ENCODE peak calls at places on chromosomes 6 and 20, in seven cellular contexts. O is PC-3, I is colonic mucosa, M is fibroblast of lung, C is type B pancreatic cell, Y is lung, H is tibial artery. J is an unnamed sample.

GRCh38 chr6:74733830-74734591 is 471.8 kb downstream of the COL12A1 start:
- DNase-seq in C (no peak), Y (no peak), O (no peak), I (no peak), M (no peak), H (no peak), J (no peak)

GRCh38 chr6:90362273-90362672 is 65.6 kb upstream of the BACH2 start:
- DNase-seq in H (no peak), O (peak), C (no peak), Y (no peak), M (peak), I (no peak), J (no peak)

GRCh38 chr6:144384427-144384826 is 99.3 kb downstream of the UTRN start:
- DNase-seq in I (no peak), O (no peak), M (no peak), Y (no peak), H (no peak), C (no peak), J (no peak)

GRCh38 chr6:21507811-21508210 is 85.7 kb upstream of the SOX4 start:
- DNase-seq in M (no peak), I (no peak), O (peak), C (no peak), H (no peak), Y (no peak), J (no peak)

GRCh38 chr6:82951389-82951788 is 114.3 kb downstream of the UBE3D start:
- DNase-seq in M (no peak), Y (no peak), I (no peak), C (no peak), O (peak), H (no peak), J (no peak)

GRCh38 chr6:160041608-160042007 is 72.7 kb downstream of the IGF2R start:
- DNase-seq in O (peak), H (no peak), M (peak), Y (peak), I (no peak), C (no peak), J (no peak)

GRCh38 chr6:149766156-149766768 is 16.7 kb downstream of the PCMT1 start:
- DNase-seq in M (peak), H (no peak), I (peak), Y (no peak), O (peak), C (no peak), J (no peak)

GRCh38 chr20:8851446-8851845 is 217.4 kb upstream of the PLCB4 start:
- DNase-seq in M (no peak), H (no peak), O (no peak), I (no peak), C (no peak), Y (no peak), J (no peak)

GRCh38 chr6:118146584-118146983 is 239.5 kb downstream of the SLC35F1 start:
- DNase-seq in O (no peak), Y (no peak), M (peak), H (no peak), I (no peak), C (no peak), J (no peak)

GRCh38 chr6:78611886-78612480 is 255.4 kb upstream of the IRAK1BP1 start:
- DNase-seq in O (peak), C (no peak), H (no peak), Y (no peak), M (peak), I (no peak), J (no peak)

GRCh38 chr6:431986-432385 is 40.4 kb downstream of the IRF4 start:
- DNase-seq in M (peak), H (no peak), I (no peak), C (no peak), O (no peak), Y (no peak), J (no peak)

GRCh38 chr6:75116946-75117345 is 88.9 kb downstream of the COL12A1 start:
- DNase-seq in H (no peak), Y (no peak), I (no peak), M (peak), O (no peak), C (no peak), J (no peak)

GRCh38 chr20:11350126-11351005 is 567.3 kb upstream of the BTBD3 start:
- DNase-seq in O (no peak), Y (peak), H (peak), C (no peak), M (peak), I (peak), J (no peak)

GRCh38 chr6:42402184-42402583 is 49.5 kb downstream of the TRERF1 start:
- DNase-seq in C (no peak), Y (no peak), I (no peak), M (peak), O (peak), H (no peak), J (no peak)

GRCh38 chr6:14441371-14441781 is 323.8 kb downstream of the CD83 start:
- DNase-seq in I (no peak), Y (no peak), O (no peak), C (no peak), M (peak), H (no peak), J (no peak)

GRCh38 chr6:43217351-43217750 is 11.9 kb downstream of the DNPH1 start:
- DNase-seq in O (no peak), M (no peak), I (no peak), C (no peak), Y (peak), H (peak), J (no peak)

GRCh38 chr6:64838726-64839125 is 868.3 kb downstream of the EYS start:
- DNase-seq in M (peak), H (no peak), Y (no peak), C (no peak), I (no peak), O (peak), J (no peak)

GRCh38 chr6:79548310-79548709 is 11.1 kb upstream of the LCA5 start:
- DNase-seq in O (no peak), C (no peak), I (no peak), M (peak), Y (no peak), H (no peak), J (no peak)

GRCh38 chr20:10537850-10538480 is 102.9 kb downstream of the SLX4IP start:
- DNase-seq in H (no peak), M (peak), I (no peak), O (peak), C (no peak), Y (no peak), J (no peak)

GRCh38 chr20:38224534-38224933 is 36.0 kb downstream of the KIAA1755 start:
- DNase-seq in M (no peak), I (no peak), C (no peak), H (no peak), O (no peak), Y (no peak), J (no peak)

GRCh38 chr20:50295762-50296449 is 105.3 kb downstream of the CEBPB start:
- DNase-seq in H (no peak), O (no peak), Y (no peak), M (no peak), I (no peak), C (no peak), J (no peak)

GRCh38 chr6:74642101-74642500 is 563.8 kb downstream of the COL12A1 start:
- DNase-seq in O (no peak), M (no peak), C (no peak), H (no peak), I (no peak), Y (no peak), J (no peak)

GRCh38 chr20:32580970-32581838 is 3.9 kb downstream of the NOL4L start:
- DNase-seq in C (no peak), O (no peak), H (no peak), I (no peak), M (no peak), Y (no peak), J (no peak)

GRCh38 chr6:78605909-78606446 is 261.4 kb upstream of the IRAK1BP1 start:
- DNase-seq in I (no peak), H (no peak), M (peak), C (no peak), Y (no peak), O (peak), J (no peak)

GRCh38 chr20:51633430-51633829 is 90.9 kb upstream of the NFATC2 start:
- DNase-seq in Y (no peak), M (no peak), C (no peak), O (peak), H (no peak), I (no peak), J (no peak)

GRCh38 chr6:7561153-7561964 is 19.9 kb downstream of the DSP start:
- DNase-seq in Y (no peak), C (no peak), M (no peak), H (no peak), I (peak), O (peak), J (no peak)

GRCh38 chr20:62819494-62820174 is 2.8 kb downstream of the COL9A3 start:
- DNase-seq in Y (no peak), H (no peak), I (no peak), M (peak), C (no peak), O (peak), J (no peak)

GRCh38 chr6:143745160-143746133 is 67.7 kb downstream of the PHACTR2 start:
- DNase-seq in C (peak), H (no peak), I (peak), M (peak), Y (peak), O (peak), J (no peak)

GRCh38 chr6:144335914-144336313 is 50.8 kb downstream of the UTRN start:
- DNase-seq in I (no peak), H (no peak), Y (no peak), C (no peak), O (peak), M (no peak), J (peak)

GRCh38 chr6:148168856-148169255 is 173.8 kb upstream of the SASH1 start:
- DNase-seq in H (no peak), O (no peak), I (no peak), M (no peak), C (no peak), Y (no peak), J (no peak)

GRCh38 chr6:148169701-148170100 is 172.9 kb upstream of the SASH1 start:
- DNase-seq in H (no peak), Y (no peak), I (no peak), M (no peak), O (no peak), C (no peak), J (no peak)

GRCh38 chr6:148164645-148165044 is 178.0 kb upstream of the SASH1 start:
- DNase-seq in M (no peak), I (no peak), C (no peak), O (no peak), Y (no peak), H (no peak), J (no peak)

GRCh38 chr6:148170286-148170685 is 172.4 kb upstream of the SASH1 start:
- DNase-seq in O (no peak), Y (no peak), H (no peak), M (no peak), I (no peak), C (no peak), J (no peak)

GRCh38 chr6:148166339-148166949 is 176.2 kb upstream of the SASH1 start:
- DNase-seq in Y (no peak), H (no peak), M (peak), O (peak), I (no peak), C (no peak), J (no peak)
- TF ChIP-seq CTCF in Y (peak), H (peak), M (peak), O (peak), I (peak), C (peak), J (no peak)

DNA sequence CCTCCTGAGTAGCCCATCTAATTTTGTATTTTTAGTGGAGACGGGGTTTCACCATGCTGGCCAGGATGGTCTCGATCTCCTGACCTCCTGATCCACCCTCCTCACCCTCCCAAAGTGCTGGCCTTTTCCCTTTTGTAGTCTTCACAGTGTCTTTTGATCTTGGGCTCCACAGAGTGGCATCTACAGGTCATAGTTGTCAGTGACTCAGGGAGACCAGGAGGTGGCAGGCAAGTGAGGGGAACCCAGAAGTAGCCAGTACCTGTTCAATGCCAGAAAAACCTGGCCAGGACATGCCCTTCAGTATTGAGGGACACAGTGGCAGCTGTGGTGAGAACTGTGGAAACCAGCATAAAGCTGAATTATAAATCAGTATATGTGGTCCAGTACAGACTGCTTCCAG is 19.6 kb downstream of the RPP21 start:
- DNase-seq in Y (no peak), H (no peak), C (no peak), I (no peak), O (peak), M (no peak), J (no peak)
- TF ChIP-seq CTCF in Y (no peak), H (no peak), C (no peak), I (no peak), O (peak), M (no peak), J (no peak)

GRCh38 chr6:162618463-162619002 is 109.0 kb downstream of the PRKN start:
- DNase-seq in M (no peak), O (no peak), H (no peak), C (no peak), Y (no peak), I (no peak), J (no peak)

GRCh38 chr6:162621246-162621645 is 106.3 kb downstream of the PRKN start:
- DNase-seq in H (no peak), I (no peak), M (peak), Y (no peak), C (no peak), O (no peak), J (no peak)

GRCh38 chr6:162622572-162622971 is 105.0 kb downstream of the PRKN start:
- DNase-seq in M (no peak), C (no peak), I (no peak), O (no peak), Y (no peak), H (no peak), J (no peak)

GRCh38 chr6:162615016-162615717 is 112.4 kb downstream of the PRKN start:
- DNase-seq in O (no peak), H (no peak), Y (no peak), I (no peak), M (peak), C (no peak), J (no peak)

GRCh38 chr6:162620067-162620466 is 107.5 kb downstream of the PRKN start:
- DNase-seq in I (no peak), O (no peak), Y (no peak), M (no peak), H (no peak), C (no peak), J (no peak)
- TF ChIP-seq CTCF in I (no peak), O (no peak), Y (no peak), M (no peak), H (no peak), C (no peak), J (no peak)

GRCh38 chr6:16239090-16239797 is 857 bp downstream of the GMPR start:
- DNase-seq in I (peak), H (peak), M (peak), C (no peak), Y (no peak), O (peak), J (peak)
- TF ChIP-seq CTCF in I (peak), H (peak), M (peak), C (peak), Y (peak), O (peak), J (no peak)

J was measured in activated B cell treated with CpG ODN at 0.5 μM for 24 hours.